ENCODE peak calls at places on chromosomes 7 and 10, in five cellular contexts. A, S, P, X and R are unnamed samples.

GRCh38 chr7:1535695-1536094 is 5.2 kb downstream of the MAFK start:
- DNase-seq in A (no peak), S (no peak), P (no peak), X (no peak), R (no peak)

GRCh38 chr10:130411496-130412070 is 275.4 kb downstream of the GLRX3 start:
- DNase-seq in S (no peak), X (no peak), P (no peak), A (no peak), R (no peak)

GRCh38 chr7:46993396-46993795 is 588.5 kb downstream of the TNS3 start:
- DNase-seq in X (no peak), P (peak; percentile 34), S (no peak), A (no peak), R (no peak)

GRCh38 chr10:110725809-110726641 is 81.9 kb downstream of the RBM20 start:
- DNase-seq in X (no peak), P (peak; percentile 46), A (no peak), S (no peak), R (no peak)

GRCh38 chr10:70993051-70993450 is 104.7 kb upstream of the PCBD1 start:
- DNase-seq in P (no peak), X (no peak), A (no peak), S (no peak), R (no peak)

GRCh38 chr10:49610015-49610734 is at the start of gene SLC18A3:
- DNase-seq in A (no peak), S (no peak), P (no peak), X (no peak), R (no peak)

GRCh38 chr7:151416135-151416740 is 6.4 kb upstream of the WDR86 start:
- DNase-seq in X (no peak), P (no peak), S (no peak), A (no peak), R (no peak)

GRCh38 chr7:28055161-28055544 is 125.4 kb downstream of the JAZF1 start:
- DNase-seq in A (no peak), X (no peak), S (no peak), P (peak; percentile 37), R (peak; percentile 16)

GRCh38 chr7:128755816-128756476 is 16.8 kb downstream of the CALU start:
- DNase-seq in A (no peak), S (no peak), X (no peak), P (peak; percentile 98), R (peak; percentile 66)

GRCh38 chr10:33832124-33832787 is 497.8 kb upstream of the NRP1 start:
- DNase-seq in P (no peak), X (no peak), A (no peak), S (no peak), R (no peak)

GRCh38 chr7:46569117-46569433 is 648.0 kb upstream of the IGFBP3 start:
- DNase-seq in A (peak; percentile 88), S (no peak), X (no peak), P (no peak), R (no peak)

GRCh38 chr7:1024876-1025746 is 19.2 kb upstream of the GPR146 start:
- DNase-seq in S (no peak), A (no peak), X (no peak), P (no peak), R (no peak)

GRCh38 chr10:28721318-28721717 is 44.0 kb downstream of the BAMBI start:
- DNase-seq in A (no peak), S (no peak), P (no peak), X (no peak), R (no peak)

GRCh38 chr7:3008386-3008785 is 35.3 kb downstream of the CARD11 start:
- DNase-seq in A (no peak), P (no peak), S (no peak), X (no peak), R (no peak)

GRCh38 chr10:12658526-12658925 is 309.2 kb downstream of the CAMK1D start:
- DNase-seq in X (no peak), P (no peak), A (no peak), S (no peak), R (no peak)

GRCh38 chr10:127431525-127431924 is 117.6 kb upstream of the NPS start:
- DNase-seq in S (no peak), P (no peak), A (no peak), X (no peak), R (no peak)

GRCh38 chr7:140697447-140698143 is 1.1 kb downstream of the NDUFB2 start:
- DNase-seq in P (peak; percentile 81), S (no peak), A (no peak), X (no peak), R (peak; percentile 78)

GRCh38 chr10:67804395-67804678 is 33.7 kb downstream of the DNAJC12 start:
- DNase-seq in S (no peak), P (no peak), A (no peak), X (no peak), R (no peak)

GRCh38 chr7:21971780-21972396 is 26.2 kb upstream of the CDCA7L start:
- DNase-seq in P (no peak), X (peak; percentile 94), S (no peak), A (peak; percentile 37), R (no peak)

GRCh38 chr10:71771821-71772617 is 1.3 kb downstream of the VSIR start:
- DNase-seq in X (no peak), P (peak; percentile 94), A (peak; percentile 75), S (peak; percentile 84), R (peak; percentile 83)